ENCODE peak calls at places on chromosomes 16 and 17, in seven cellular contexts. S, T, P, K, L, O and D are unnamed samples.

GRCh38 chr17:7557825-7558543 is 566 bp upstream of the TNFSF13 start:
- DNase-seq in S (no peak), T (no peak), P (no peak), K (no peak), L (peak), O (peak), D (peak)

GRCh38 chr17:8393470-8394231 is 4.0 kb downstream of the RNF222 start:
- DNase-seq in S (no peak), T (no peak), P (no peak), K (peak), L (no peak), O (peak), D (no peak)

GRCh38 chr17:80030730-80031410 is 4.8 kb downstream of the TBC1D16 start:
- DNase-seq in S (no peak), T (no peak), P (no peak), K (no peak), L (peak), O (no peak), D (no peak)

GRCh38 chr17:50853781-50854180 is 12.4 kb downstream of the TOB1 start:
- DNase-seq in S (no peak), T (no peak), P (no peak), K (no peak), L (no peak), O (no peak), D (no peak)

GRCh38 chr16:61579195-61579594 is 457.0 kb downstream of the CDH8 start:
- DNase-seq in S (no peak), T (no peak), P (no peak), K (no peak), L (no peak), O (no peak), D (no peak)

GRCh38 chr16:89472711-89473075 is 17.7 kb downstream of the ANKRD11 start:
- DNase-seq in S (no peak), T (no peak), P (no peak), K (no peak), L (no peak), O (no peak), D (no peak)

GRCh38 chr16:82061861-82062525 is 26.9 kb downstream of the HSD17B2 start:
- DNase-seq in S (no peak), T (peak), P (no peak), K (no peak), L (no peak), O (peak), D (peak)

GRCh38 chr17:65515959-65516948 is 45.2 kb downstream of the AXIN2 start:
- DNase-seq in S (peak), T (no peak), P (no peak), K (peak), L (no peak), O (no peak), D (no peak)

GRCh38 chr16:49513040-49513439 is 139.4 kb downstream of the C16orf78 start:
- DNase-seq in S (no peak), T (peak), P (no peak), K (no peak), L (no peak), O (peak), D (no peak)

GRCh38 chr16:65846210-65846602 is 520.3 kb upstream of the CDH5 start:
- DNase-seq in S (peak), T (no peak), P (no peak), K (no peak), L (no peak), O (no peak), D (no peak)

GRCh38 chr16:69131167-69131748 is 1.1 kb downstream of the CHTF8 start:
- DNase-seq in S (no peak), T (peak), P (no peak), K (no peak), L (no peak), O (peak), D (peak)

GRCh38 chr16:73028263-73028662 is 19.7 kb downstream of the ZFHX3 start:
- DNase-seq in S (no peak), T (no peak), P (no peak), K (no peak), L (no peak), O (no peak), D (no peak)

GRCh38 chr17:77214743-77215142 is 74.0 kb downstream of the SEC14L1 start:
- DNase-seq in S (no peak), T (no peak), P (no peak), K (no peak), L (no peak), O (peak), D (no peak)

GRCh38 chr17:82213251-82214011 is 789 bp upstream of the CCDC57 start:
- DNase-seq in S (peak), T (no peak), P (no peak), K (peak), L (no peak), O (peak), D (peak)

GRCh38 chr17:69900829-69901228 is 174.2 kb upstream of the KCNJ16 start:
- DNase-seq in S (no peak), T (no peak), P (no peak), K (no peak), L (no peak), O (peak), D (no peak)

GRCh38 chr16:66705790-66706505 is 9.4 kb upstream of the CMTM4 start:
- DNase-seq in S (no peak), T (no peak), P (no peak), K (no peak), L (peak), O (peak), D (no peak)

GRCh38 chr17:16930571-16931317 is 41.2 kb downstream of the TNFRSF13B start:
- DNase-seq in S (no peak), T (no peak), P (no peak), K (no peak), L (no peak), O (no peak), D (no peak)

GRCh38 chr16:30766206-30766921 is 4.2 kb downstream of the RNF40 start:
- DNase-seq in S (no peak), T (no peak), P (no peak), K (no peak), L (no peak), O (no peak), D (no peak)

GRCh38 chr17:42010898-42011516 is 6.2 kb downstream of the DNAJC7 start:
- DNase-seq in S (no peak), T (no peak), P (no peak), K (no peak), L (no peak), O (peak), D (no peak)

GRCh38 chr17:49035470-49036269 is 38.5 kb downstream of the IGF2BP1 start:
- DNase-seq in S (no peak), T (no peak), P (no peak), K (peak), L (no peak), O (peak), D (peak)

GRCh38 chr16:75012380-75013081 is 13.7 kb downstream of the ZNRF1 start:
- DNase-seq in S (no peak), T (no peak), P (no peak), K (no peak), L (no peak), O (peak), D (no peak)

GRCh38 chr16:2663553-2664521 is 18.5 kb upstream of the KCTD5 start:
- DNase-seq in S (no peak), T (no peak), P (no peak), K (peak), L (peak), O (peak), D (no peak)

GRCh38 chr17:47806026-47806912 is 15.3 kb downstream of the OSBPL7 start:
- DNase-seq in S (no peak), T (no peak), P (no peak), K (no peak), L (no peak), O (no peak), D (no peak)

GRCh38 chr17:17457680-17458079 is 19.1 kb upstream of the MED9 start:
- DNase-seq in S (no peak), T (no peak), P (no peak), K (no peak), L (no peak), O (no peak), D (no peak)

GRCh38 chr17:65850486-65850885 is 289.0 kb upstream of the AXIN2 start:
- DNase-seq in S (peak), T (no peak), P (no peak), K (no peak), L (no peak), O (peak), D (peak)

GRCh38 chr16:50394215-50394802 is 25.5 kb upstream of the BRD7 start:
- DNase-seq in S (no peak), T (no peak), P (no peak), K (no peak), L (no peak), O (no peak), D (no peak)